ENCODE peak calls at places on chromosomes 7 and 10, in eight cellular contexts. Z is PC-3, Q is ovary, U is thoracic aorta, D is HCT116, V is thyroid gland, W is adrenal gland, T is neural progenitor cell. A is an unnamed sample. For H3K4me1, the result is how much of the 10 kb centered on the place peaks cover.

GRCh38 chr7:117110480-117111315 is 157.4 kb downstream of the ST7 start:
- DNase-seq in Z (no peak), Q (no peak), U (no peak), D (no peak), V (no peak), W (no peak), T (no peak), A (no peak)

GRCh38 chr10:66928000-66928770 is 2.3 kb downstream of the LRRTM3 start:
- DNase-seq in Z (no peak), Q (peak), U (no peak), D (no peak), V (peak), W (peak), T (peak), A (peak)

GRCh38 chr7:134920026-134920758 is 66.1 kb upstream of the AGBL3 start:
- DNase-seq in Z (peak), Q (no peak), U (no peak), D (no peak), V (no peak), W (no peak), T (no peak), A (peak)

GRCh38 chr7:14321947-14322346 is 332.5 kb upstream of the ETV1 start:
- DNase-seq in Z (peak), Q (no peak), U (no peak), D (no peak), V (no peak), W (no peak), T (no peak), A (no peak)

GRCh38 chr7:45657890-45658715 is 83.9 kb downstream of the ADCY1 start:
- DNase-seq in Z (no peak), Q (no peak), U (no peak), D (no peak), V (no peak), W (no peak), T (no peak), A (no peak)

GRCh38 chr7:106346678-106347217 is 62.0 kb upstream of the NAMPT start:
- DNase-seq in Z (peak), Q (no peak), U (no peak), D (peak), V (no peak), W (no peak), T (no peak), A (peak)

GRCh38 chr7:128022631-128023532 is 8.4 kb downstream of the LRRC4 start:
- DNase-seq in Z (peak), Q (no peak), U (no peak), D (no peak), V (no peak), W (no peak), T (no peak), A (peak)

GRCh38 chr10:69742928-69743602 is 58.6 kb upstream of the COL13A1 start:
- DNase-seq in Z (peak), Q (peak), U (no peak), D (peak), V (peak), W (no peak), T (peak), A (peak)

GRCh38 chr10:110361800-110362456 is 57.2 kb upstream of the SMNDC1 start:
- DNase-seq in Z (no peak), Q (no peak), U (no peak), D (no peak), V (no peak), W (no peak), T (peak), A (no peak)

GRCh38 chr7:42645906-42646305 is 266.0 kb downstream of the C7orf25 start:
- DNase-seq in Z (peak), Q (no peak), U (no peak), D (no peak), V (no peak), W (no peak), T (no peak), A (peak)

DNA sequence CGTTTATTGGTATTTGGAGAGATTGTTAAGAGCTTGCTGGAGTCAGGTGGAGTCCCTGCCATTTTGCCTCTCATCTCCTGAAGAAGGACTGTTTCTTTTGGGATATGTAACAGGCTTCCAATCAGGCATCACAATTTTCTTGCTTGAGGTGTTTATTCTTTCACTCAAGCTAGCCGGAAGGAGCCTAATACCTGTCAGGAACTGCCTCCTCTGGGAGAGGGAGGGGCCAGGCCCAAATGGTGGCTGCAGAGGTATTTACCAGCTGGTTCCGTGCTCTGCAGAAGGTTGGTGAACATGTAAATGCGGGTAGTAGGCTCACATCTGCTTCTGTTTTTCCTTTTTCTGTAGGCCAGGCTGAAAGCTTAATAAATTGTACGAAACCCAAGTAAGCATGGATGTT is 114.0 kb downstream of the TCF7L2 start:
- DNase-seq in Z (no peak), Q (no peak), U (no peak), D (no peak), V (no peak), W (peak), T (no peak), A (no peak)
- H3K4me1 ChIP-seq in Z (under half), Q (under half), U (half or more), D (half or more), V (half or more), W (half or more), T (half or more), A (under half)

DNA sequence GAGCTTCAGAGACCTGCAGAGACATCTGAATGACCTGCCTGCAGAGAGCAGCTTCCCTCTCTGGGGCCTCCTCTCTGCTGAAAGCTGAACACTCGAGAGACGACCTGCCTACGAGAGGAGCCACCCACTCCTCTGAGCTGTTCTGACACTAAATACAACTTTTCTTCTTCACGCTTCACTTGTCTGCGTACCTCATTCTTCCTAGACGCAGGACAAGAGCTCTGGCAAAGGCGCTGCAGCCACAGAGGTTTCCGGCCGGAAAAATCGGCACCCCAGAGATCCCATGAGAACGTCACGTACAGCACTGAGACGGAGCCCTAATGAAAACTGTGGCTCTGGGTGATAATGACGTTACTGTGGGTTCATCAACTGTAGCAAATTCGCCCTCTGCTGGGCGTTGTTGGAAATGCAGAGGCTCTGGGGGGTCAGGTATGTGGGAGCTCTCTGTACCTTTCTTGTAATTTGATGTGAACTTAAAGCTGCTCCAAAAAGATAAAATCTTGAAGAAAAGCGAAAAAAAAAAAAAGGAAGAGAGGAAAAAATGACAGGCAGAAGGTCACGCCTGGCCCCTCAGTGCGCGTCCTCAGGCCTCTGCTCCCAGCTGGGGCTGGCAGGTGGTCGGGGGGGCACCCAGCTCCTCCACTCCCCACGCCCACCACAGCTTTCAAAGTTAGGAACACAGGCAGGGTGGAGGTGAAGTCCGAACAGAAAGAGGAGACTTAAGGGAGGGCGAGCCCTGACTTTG is 120.7 kb downstream of the DYNC2I1 start:
- DNase-seq in Z (peak), Q (peak), U (peak), D (peak), V (peak), W (peak), T (peak), A (peak)
- H3K4me3 ChIP-seq in Z (peak), Q (peak), U (peak), D (peak), V (peak), W (no peak), T (peak), A (no peak)

GRCh38 chr10:132451506-132452215 is 54.7 kb downstream of the PWWP2B start:
- DNase-seq in Z (no peak), Q (peak), U (no peak), D (no peak), V (no peak), W (no peak), T (no peak), A (no peak)

GRCh38 chr10:132450825-132451505 is 54.0 kb downstream of the PWWP2B start:
- DNase-seq in Z (no peak), Q (peak), U (no peak), D (no peak), V (no peak), W (no peak), T (no peak), A (no peak)

GRCh38 chr10:132453470-132453861 is 56.5 kb downstream of the PWWP2B start:
- DNase-seq in Z (no peak), Q (no peak), U (no peak), D (no peak), V (no peak), W (no peak), T (no peak), A (no peak)

GRCh38 chr10:132452651-132453469 is 55.9 kb downstream of the PWWP2B start:
- DNase-seq in Z (peak), Q (peak), U (no peak), D (no peak), V (peak), W (peak), T (peak), A (peak)

GRCh38 chr10:132452216-132452650 is 55.2 kb downstream of the PWWP2B start:
- DNase-seq in Z (no peak), Q (peak), U (no peak), D (no peak), V (no peak), W (no peak), T (peak), A (no peak)
- H3K4me1 ChIP-seq in Z (under half), Q (under half), U (under half), D (under half), V (under half), W (under half), T (under half), A (under half)

DNA sequence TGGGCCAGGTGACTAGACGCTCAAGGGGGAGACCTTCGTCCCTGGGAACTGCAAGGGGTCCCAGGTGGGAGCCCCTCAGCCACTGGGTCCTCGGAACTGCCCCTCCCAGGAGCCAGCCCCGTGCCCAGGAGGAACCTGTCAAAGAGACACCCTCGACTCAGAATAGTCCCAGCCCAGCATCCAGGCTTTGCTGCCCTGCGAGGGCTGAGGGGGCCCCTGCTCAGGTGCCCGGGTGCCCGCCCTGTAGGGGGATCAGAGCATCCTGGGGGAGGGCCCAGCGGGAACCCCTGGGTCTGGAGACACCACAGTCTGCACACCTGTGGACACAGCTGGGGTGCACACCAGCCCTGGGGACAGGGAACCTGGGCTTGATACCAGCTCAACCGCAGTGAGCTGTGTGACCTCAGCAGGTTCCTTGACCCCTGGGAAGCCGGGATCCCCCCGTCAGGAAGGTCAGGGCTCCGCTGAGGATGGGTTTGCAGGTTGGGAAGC is 394 bp downstream of the ELN start:
- DNase-seq in Z (no peak), Q (no peak), U (no peak), D (no peak), V (no peak), W (no peak), T (no peak), A (no peak)
- H3K4me3 ChIP-seq in Z (no peak), Q (peak), U (peak), D (no peak), V (peak), W (no peak), T (no peak), A (no peak)